ENCODE peak calls at places on chromosome 11, in eight cellular contexts. One of them, this sample, is unnamed.

GRCh38 chr11:77395460-77396175 is 78.3 kb downstream of the PAK1 start:
- DNase-seq in upper lobe of left lung: no peak
- DNase-seq in HepG2: no peak
- DNase-seq in stomach: no peak
- DNase-seq in transverse colon: no peak
- DNase-seq in H1: no peak
- DNase-seq in HCT116: no peak
- DNase-seq in prostate gland: no peak
- DNase-seq in this sample: no peak

GRCh38 chr11:103682318-103683184 is 353.9 kb upstream of the DDI1 start:
- DNase-seq in upper lobe of left lung: no peak
- DNase-seq in HepG2: peak; percentile 67
- DNase-seq in stomach: peak; percentile 46
- DNase-seq in transverse colon: peak; percentile 49
- DNase-seq in H1: peak; percentile 53
- DNase-seq in HCT116: peak; percentile 61
- DNase-seq in prostate gland: peak; percentile 44
- DNase-seq in this sample: no peak

GRCh38 chr11:45921561-45922424 is 663 bp upstream of the LARGE2 start:
- DNase-seq in upper lobe of left lung: peak; percentile 91
- DNase-seq in HepG2: peak; percentile 61
- DNase-seq in stomach: peak; percentile 89
- DNase-seq in transverse colon: peak; percentile 53
- DNase-seq in H1: peak; percentile 84
- DNase-seq in HCT116: no peak
- DNase-seq in prostate gland: peak; percentile 77
- DNase-seq in this sample: peak; percentile 24

GRCh38 chr11:77115181-77115611 is 12.6 kb downstream of the OMP start:
- DNase-seq in upper lobe of left lung: peak; percentile 84
- DNase-seq in HepG2: no peak
- DNase-seq in stomach: no peak
- DNase-seq in transverse colon: no peak
- DNase-seq in H1: no peak
- DNase-seq in HCT116: no peak
- DNase-seq in prostate gland: no peak
- DNase-seq in this sample: no peak

GRCh38 chr11:122976734-122977454 is 4.7 kb downstream of the BSX start:
- DNase-seq in upper lobe of left lung: peak; percentile 62
- DNase-seq in HepG2: no peak
- DNase-seq in stomach: no peak
- DNase-seq in transverse colon: no peak
- DNase-seq in H1: no peak
- DNase-seq in HCT116: no peak
- DNase-seq in prostate gland: no peak
- DNase-seq in this sample: peak; percentile 8

GRCh38 chr11:7511405-7511804 is 2.4 kb upstream of the PPFIBP2 start:
- DNase-seq in upper lobe of left lung: no peak
- DNase-seq in HepG2: peak; percentile 15
- DNase-seq in stomach: peak; percentile 80
- DNase-seq in transverse colon: peak; percentile 53
- DNase-seq in H1: no peak
- DNase-seq in HCT116: no peak
- DNase-seq in prostate gland: peak; percentile 89
- DNase-seq in this sample: no peak

GRCh38 chr11:76885390-76886097 is 24.8 kb downstream of the ACER3 start:
- DNase-seq in upper lobe of left lung: no peak
- DNase-seq in HepG2: no peak
- DNase-seq in stomach: no peak
- DNase-seq in transverse colon: no peak
- DNase-seq in H1: no peak
- DNase-seq in HCT116: no peak
- DNase-seq in prostate gland: no peak
- DNase-seq in this sample: no peak

GRCh38 chr11:19595840-19596751 is 116.5 kb upstream of the NAV2 start:
- DNase-seq in upper lobe of left lung: peak; percentile 33
- DNase-seq in HepG2: no peak
- DNase-seq in stomach: no peak
- DNase-seq in transverse colon: no peak
- DNase-seq in H1: no peak
- DNase-seq in HCT116: no peak
- DNase-seq in prostate gland: no peak
- DNase-seq in this sample: no peak

GRCh38 chr11:64165842-64166635 is at the start of gene MACROD1:
- DNase-seq in upper lobe of left lung: peak; percentile 97
- DNase-seq in HepG2: peak; percentile 86
- DNase-seq in stomach: peak; percentile 95
- DNase-seq in transverse colon: peak; percentile 94
- DNase-seq in H1: no peak
- DNase-seq in HCT116: peak; percentile 71
- DNase-seq in prostate gland: peak; percentile 95
- DNase-seq in this sample: peak; percentile 83

GRCh38 chr11:110859998-110860397 is 147.8 kb upstream of the ARHGAP20 start:
- DNase-seq in upper lobe of left lung: no peak
- DNase-seq in HepG2: no peak
- DNase-seq in stomach: no peak
- DNase-seq in transverse colon: peak; percentile 81
- DNase-seq in H1: no peak
- DNase-seq in HCT116: no peak
- DNase-seq in prostate gland: no peak
- DNase-seq in this sample: no peak

GRCh38 chr11:20158597-20159257 is 1.5 kb downstream of the DBX1 start:
- DNase-seq in upper lobe of left lung: peak; percentile 42
- DNase-seq in HepG2: peak; percentile 6
- DNase-seq in stomach: peak; percentile 41
- DNase-seq in transverse colon: peak; percentile 31
- DNase-seq in H1: no peak
- DNase-seq in HCT116: no peak
- DNase-seq in prostate gland: peak; percentile 9
- DNase-seq in this sample: no peak

GRCh38 chr11:69166186-69167115 is 10.7 kb downstream of the SMIM38 start:
- DNase-seq in upper lobe of left lung: peak; percentile 49
- DNase-seq in HepG2: peak; percentile 50
- DNase-seq in stomach: no peak
- DNase-seq in transverse colon: no peak
- DNase-seq in H1: peak; percentile 61
- DNase-seq in HCT116: peak; percentile 35
- DNase-seq in prostate gland: no peak
- DNase-seq in this sample: peak; percentile 86
- TF ChIP-seq POLR2A in upper lobe of left lung: no peak
- TF ChIP-seq POLR2A in HepG2: no peak
- TF ChIP-seq POLR2A in stomach: no peak
- TF ChIP-seq POLR2A in transverse colon: no peak
- TF ChIP-seq POLR2A in H1: no peak
- TF ChIP-seq POLR2A in HCT116: no peak
- TF ChIP-seq POLR2A in prostate gland: no peak
- TF ChIP-seq POLR2A in this sample: peak; percentile 50

GRCh38 chr11:33179431-33179830 is 18.2 kb upstream of the CSTF3 start:
- DNase-seq in upper lobe of left lung: no peak
- DNase-seq in HepG2: no peak
- DNase-seq in stomach: no peak
- DNase-seq in transverse colon: no peak
- DNase-seq in H1: no peak
- DNase-seq in HCT116: no peak
- DNase-seq in prostate gland: no peak
- DNase-seq in this sample: no peak
- TF ChIP-seq POLR2AphosphoS5 in upper lobe of left lung: no peak
- TF ChIP-seq POLR2AphosphoS5 in HepG2: no peak
- TF ChIP-seq POLR2AphosphoS5 in stomach: no peak
- TF ChIP-seq POLR2AphosphoS5 in transverse colon: no peak
- TF ChIP-seq POLR2AphosphoS5 in H1: no peak
- TF ChIP-seq POLR2AphosphoS5 in HCT116: no peak
- TF ChIP-seq POLR2AphosphoS5 in prostate gland: no peak
- TF ChIP-seq POLR2AphosphoS5 in this sample: no peak

GRCh38 chr11:83159901-83160865 is 3.3 kb downstream of the PCF11 start:
- DNase-seq in upper lobe of left lung: no peak
- DNase-seq in HepG2: no peak
- DNase-seq in stomach: peak; percentile 53
- DNase-seq in transverse colon: peak; percentile 32
- DNase-seq in H1: no peak
- DNase-seq in HCT116: no peak
- DNase-seq in prostate gland: peak; percentile 80
- DNase-seq in this sample: no peak
- TF ChIP-seq POLR2A in upper lobe of left lung: no peak
- TF ChIP-seq POLR2A in HepG2: peak; percentile 16
- TF ChIP-seq POLR2A in stomach: no peak
- TF ChIP-seq POLR2A in transverse colon: no peak
- TF ChIP-seq POLR2A in H1: peak; percentile 49
- TF ChIP-seq POLR2A in HCT116: no peak
- TF ChIP-seq POLR2A in prostate gland: no peak
- TF ChIP-seq POLR2A in this sample: peak; percentile 17

DNA sequence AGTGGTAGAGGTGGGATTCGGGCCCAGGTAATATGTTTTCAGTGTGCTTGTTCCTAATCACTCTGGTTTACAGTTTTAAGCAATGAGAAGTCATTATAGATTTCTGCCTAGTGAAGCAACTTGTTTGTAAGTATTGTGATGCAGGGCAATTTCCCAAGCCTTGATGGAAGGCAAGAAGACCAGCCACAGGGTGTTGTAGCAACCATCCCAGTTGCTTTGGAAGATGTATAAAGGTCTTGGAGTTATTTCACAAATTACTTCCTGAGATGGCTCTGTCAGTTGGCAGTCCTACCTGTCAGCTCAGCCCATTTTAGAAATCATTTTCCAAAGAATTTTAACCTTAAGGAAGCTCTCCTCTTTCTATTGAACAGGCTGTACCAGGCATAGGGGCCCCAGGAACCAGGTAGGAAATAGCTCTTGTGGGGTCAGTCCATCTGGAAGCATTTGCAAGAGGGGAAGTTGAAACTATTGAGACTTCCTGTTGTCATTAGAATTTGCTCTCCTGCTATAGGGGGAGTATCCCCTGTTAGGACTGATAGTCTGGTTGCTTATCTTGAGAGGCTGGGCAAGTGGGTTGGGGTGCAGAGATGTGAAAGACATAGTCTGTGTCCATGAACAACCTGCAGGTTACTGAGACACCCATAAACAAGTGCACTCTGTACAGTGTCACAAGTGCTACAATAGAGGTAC is 47.9 kb downstream of the STIM1 start:
- DNase-seq in upper lobe of left lung: no peak
- DNase-seq in HepG2: no peak
- DNase-seq in stomach: no peak
- DNase-seq in transverse colon: no peak
- DNase-seq in H1: no peak
- DNase-seq in HCT116: no peak
- DNase-seq in prostate gland: no peak
- DNase-seq in this sample: no peak
- TF ChIP-seq POLR2AphosphoS5 in upper lobe of left lung: no peak
- TF ChIP-seq POLR2AphosphoS5 in HepG2: no peak
- TF ChIP-seq POLR2AphosphoS5 in stomach: no peak
- TF ChIP-seq POLR2AphosphoS5 in transverse colon: peak; percentile 18
- TF ChIP-seq POLR2AphosphoS5 in H1: no peak
- TF ChIP-seq POLR2AphosphoS5 in HCT116: no peak
- TF ChIP-seq POLR2AphosphoS5 in prostate gland: no peak
- TF ChIP-seq POLR2AphosphoS5 in this sample: no peak

GRCh38 chr11:61815790-61816735 is 740 bp downstream of the FADS1 start:
- DNase-seq in upper lobe of left lung: peak; percentile 91
- DNase-seq in HepG2: peak; percentile 64
- DNase-seq in stomach: peak; percentile 47
- DNase-seq in transverse colon: peak; percentile 52
- DNase-seq in H1: no peak
- DNase-seq in HCT116: peak; percentile 27
- DNase-seq in prostate gland: peak; percentile 33
- DNase-seq in this sample: peak; percentile 71
- TF ChIP-seq POLR2A in upper lobe of left lung: no peak
- TF ChIP-seq POLR2A in HepG2: no peak
- TF ChIP-seq POLR2A in stomach: no peak
- TF ChIP-seq POLR2A in transverse colon: no peak
- TF ChIP-seq POLR2A in H1: peak; percentile 48
- TF ChIP-seq POLR2A in HCT116: no peak
- TF ChIP-seq POLR2A in prostate gland: no peak
- TF ChIP-seq POLR2A in this sample: no peak

GRCh38 chr11:74206746-74207145 is 35.7 kb downstream of the PPME1 start:
- DNase-seq in upper lobe of left lung: no peak
- DNase-seq in HepG2: no peak
- DNase-seq in stomach: no peak
- DNase-seq in transverse colon: no peak
- DNase-seq in H1: no peak
- DNase-seq in HCT116: no peak
- DNase-seq in prostate gland: no peak
- DNase-seq in this sample: no peak

GRCh38 chr11:74208507-74208906 is 37.4 kb downstream of the PPME1 start:
- DNase-seq in upper lobe of left lung: no peak
- DNase-seq in HepG2: no peak
- DNase-seq in stomach: no peak
- DNase-seq in transverse colon: no peak
- DNase-seq in H1: no peak
- DNase-seq in HCT116: no peak
- DNase-seq in prostate gland: no peak
- DNase-seq in this sample: no peak

DNA sequence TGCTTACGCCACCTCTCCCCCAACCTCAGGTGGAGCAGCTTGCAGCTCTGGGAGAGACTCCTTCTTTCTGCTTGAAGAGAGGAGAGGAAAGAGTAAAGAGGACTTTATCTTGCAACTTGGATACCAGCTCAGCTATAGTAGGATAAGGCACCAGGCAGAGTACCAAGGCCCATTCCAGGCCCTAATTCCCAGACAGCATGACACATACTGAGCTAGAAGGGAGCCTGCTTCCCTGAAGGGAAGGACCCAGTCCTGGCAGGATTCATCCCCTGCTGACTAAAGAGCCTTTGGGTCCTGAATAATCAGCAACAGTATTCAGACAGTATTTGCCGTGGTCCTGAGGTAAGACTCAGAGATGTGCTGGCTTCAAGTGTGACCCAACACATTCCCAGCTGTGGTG is 41.4 kb downstream of the PPME1 start:
- DNase-seq in upper lobe of left lung: no peak
- DNase-seq in HepG2: no peak
- DNase-seq in stomach: no peak
- DNase-seq in transverse colon: no peak
- DNase-seq in H1: no peak
- DNase-seq in HCT116: no peak
- DNase-seq in prostate gland: no peak
- DNase-seq in this sample: no peak
- TF ChIP-seq POLR2AphosphoS5 in upper lobe of left lung: no peak
- TF ChIP-seq POLR2AphosphoS5 in HepG2: no peak
- TF ChIP-seq POLR2AphosphoS5 in stomach: no peak
- TF ChIP-seq POLR2AphosphoS5 in transverse colon: no peak
- TF ChIP-seq POLR2AphosphoS5 in H1: no peak
- TF ChIP-seq POLR2AphosphoS5 in HCT116: no peak
- TF ChIP-seq POLR2AphosphoS5 in prostate gland: no peak
- TF ChIP-seq POLR2AphosphoS5 in this sample: no peak

GRCh38 chr11:116119158-116119557 is 614.9 kb upstream of the CADM1 start:
- DNase-seq in upper lobe of left lung: no peak
- DNase-seq in HepG2: no peak
- DNase-seq in stomach: no peak
- DNase-seq in transverse colon: no peak
- DNase-seq in H1: no peak
- DNase-seq in HCT116: no peak
- DNase-seq in prostate gland: no peak
- DNase-seq in this sample: no peak
- TF ChIP-seq POLR2A in upper lobe of left lung: no peak
- TF ChIP-seq POLR2A in HepG2: no peak
- TF ChIP-seq POLR2A in stomach: no peak
- TF ChIP-seq POLR2A in transverse colon: no peak
- TF ChIP-seq POLR2A in H1: no peak
- TF ChIP-seq POLR2A in HCT116: no peak
- TF ChIP-seq POLR2A in prostate gland: no peak
- TF ChIP-seq POLR2A in this sample: no peak

GRCh38 chr11:47946682-47947575 is 33.4 kb upstream of the PTPRJ start:
- DNase-seq in upper lobe of left lung: no peak
- DNase-seq in HepG2: no peak
- DNase-seq in stomach: peak; percentile 84
- DNase-seq in transverse colon: peak; percentile 73
- DNase-seq in H1: no peak
- DNase-seq in HCT116: peak; percentile 84
- DNase-seq in prostate gland: peak; percentile 78
- DNase-seq in this sample: no peak
- TF ChIP-seq POLR2AphosphoS5 in upper lobe of left lung: peak; percentile 71
- TF ChIP-seq POLR2AphosphoS5 in HepG2: no peak
- TF ChIP-seq POLR2AphosphoS5 in stomach: peak; percentile 69
- TF ChIP-seq POLR2AphosphoS5 in transverse colon: no peak
- TF ChIP-seq POLR2AphosphoS5 in H1: no peak
- TF ChIP-seq POLR2AphosphoS5 in HCT116: peak; percentile 69
- TF ChIP-seq POLR2AphosphoS5 in prostate gland: peak; percentile 78
- TF ChIP-seq POLR2AphosphoS5 in this sample: no peak

This sample was measured in GM12892.